ENCODE peak calls at places on chromosome 7, in ten cellular contexts. Y, G, T, I, U, B, H, Q, F and V are unnamed samples.
A peak's percentile ranks its signal among the peaks of the same experiment; 100 is the strongest.

GRCh38 chr7:124667312-124667711 is 98.3 kb downstream of the GPR37 start:
- DNase-seq in I (no peak), G (no peak), B (no peak), U (no peak), Q (peak; percentile 52), T (no peak), Y (no peak), F (no peak), H (no peak), V (no peak)

GRCh38 chr7:156174428-156174827 is 362.2 kb upstream of the SHH start:
- DNase-seq in Y (no peak), I (no peak), Q (no peak), H (no peak), T (no peak), F (no peak), G (no peak), U (no peak), B (no peak), V (peak; percentile 49)

GRCh38 chr7:2071133-2071832 is 161.5 kb downstream of the MAD1L1 start:
- DNase-seq in U (no peak), B (no peak), I (no peak), G (no peak), F (no peak), H (no peak), Q (no peak), T (no peak), Y (no peak), V (no peak)

GRCh38 chr7:150969483-150969874 is 8.6 kb downstream of the KCNH2 start:
- DNase-seq in Y (no peak), T (peak; percentile 76), H (no peak), G (no peak), F (no peak), U (no peak), I (no peak), B (no peak), Q (no peak), V (no peak)

GRCh38 chr7:19397917-19398316 is 252.7 kb upstream of the FERD3L start:
- DNase-seq in Y (no peak), Q (peak; percentile 39), F (no peak), G (no peak), U (no peak), H (peak; percentile 32), B (no peak), I (no peak), T (no peak), V (no peak)

GRCh38 chr7:73941836-73942551 is 81.0 kb downstream of the TMEM270 start:
- DNase-seq in G (no peak), B (no peak), U (no peak), Q (peak; percentile 18), I (no peak), Y (no peak), T (no peak), F (no peak), H (no peak), V (no peak)

GRCh38 chr7:157707983-157708720 is 371.3 kb downstream of the DNAJB6 start:
- DNase-seq in U (no peak), F (peak; percentile 45), G (peak; percentile 69), Q (no peak), Y (no peak), T (no peak), H (no peak), B (no peak), I (no peak), V (no peak)

GRCh38 chr7:150481955-150482354 is 31.5 kb downstream of the GIMAP8 start:
- DNase-seq in B (no peak), H (no peak), Y (no peak), U (no peak), G (no peak), I (no peak), T (no peak), F (no peak), Q (no peak), V (no peak)

GRCh38 chr7:32047075-32047474 is 23.1 kb downstream of the PDE1C start:
- DNase-seq in Y (no peak), Q (no peak), G (no peak), B (no peak), U (no peak), F (no peak), H (peak; percentile 38), T (no peak), I (no peak), V (no peak)

GRCh38 chr7:108425876-108426275 is 30.4 kb downstream of the NRCAM start:
- DNase-seq in B (no peak), I (no peak), G (no peak), Y (no peak), H (no peak), U (no peak), F (no peak), Q (no peak), T (no peak), V (no peak)

DNA sequence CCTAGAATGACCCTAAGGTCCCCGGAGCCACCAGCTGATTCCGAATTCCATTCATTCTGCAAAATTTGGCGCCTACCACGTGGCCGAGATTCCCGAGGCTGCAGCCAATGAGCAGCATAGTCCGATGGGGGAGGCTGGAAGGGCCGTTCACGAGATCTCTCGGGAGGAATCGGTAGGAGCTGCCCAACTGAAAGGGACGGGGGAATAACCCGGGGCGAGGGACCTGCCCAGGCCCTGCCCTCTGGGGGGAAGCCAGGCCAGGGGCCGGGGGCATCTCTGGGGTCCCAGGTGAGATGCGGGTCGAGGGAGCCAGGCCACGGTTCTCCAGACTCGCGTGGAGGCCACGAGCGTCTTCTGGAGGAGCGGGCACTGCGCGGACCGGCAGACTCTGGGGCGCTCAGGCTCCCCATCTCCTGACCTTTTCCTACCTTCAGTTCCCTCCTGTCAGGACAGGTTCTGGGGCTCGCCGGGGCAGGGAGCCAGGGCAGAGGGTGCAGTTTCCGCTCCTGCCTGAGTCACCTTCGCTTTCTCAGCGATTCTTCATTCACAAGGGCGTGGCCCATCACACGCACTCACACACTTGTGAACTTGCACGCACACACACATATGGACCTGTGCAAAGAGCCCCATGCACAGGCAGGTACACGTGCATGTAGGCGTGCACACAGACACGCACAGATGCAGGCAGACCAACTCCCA is 173.4 kb downstream of the RNF216 start:
- DNase-seq in F (no peak), I (no peak), Q (no peak), G (no peak), H (no peak), B (no peak), T (no peak), Y (no peak), U (no peak), V (no peak)
- TF ChIP-seq POLR2A in F (no peak), I (no peak), Q (no peak), G (no peak), H (peak; percentile 71), B (no peak), T (no peak), Y (no peak), U (no peak), V (no peak)

DNA sequence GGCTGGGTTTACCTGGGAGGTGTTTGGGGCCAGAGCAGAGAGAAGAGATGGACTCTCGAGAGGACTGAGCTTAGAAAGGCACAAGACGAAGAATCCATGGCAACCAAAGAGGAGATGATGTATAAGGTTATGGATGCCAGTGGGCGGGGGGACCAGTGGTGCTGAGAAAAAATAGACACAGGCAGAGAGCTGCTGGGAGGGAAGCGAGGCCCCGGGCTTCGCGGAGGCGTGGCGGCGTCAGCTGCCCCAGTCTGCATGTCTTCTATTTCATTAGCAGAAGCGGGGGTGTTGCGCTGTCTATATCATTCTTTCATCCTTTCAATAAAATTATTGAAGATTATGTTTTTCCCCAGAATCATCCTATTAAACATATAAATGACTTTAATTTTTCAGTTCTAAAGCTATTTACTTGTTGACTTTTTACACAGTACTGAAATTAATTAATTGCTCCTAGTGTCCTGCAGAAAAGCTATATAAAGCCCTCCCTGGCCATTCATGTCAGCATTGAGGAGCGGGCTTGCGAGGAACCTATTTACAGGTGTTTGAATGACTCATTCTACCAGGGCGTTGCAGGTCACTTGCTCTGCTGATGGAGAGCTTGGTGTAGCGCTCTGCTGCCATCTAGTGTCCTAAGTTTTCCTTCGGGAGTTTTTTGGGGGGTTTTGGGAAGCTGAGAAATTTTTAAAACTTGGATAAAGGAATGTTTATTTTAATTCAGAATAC is 42.9 kb upstream of the BHLHA15 start:
- DNase-seq in B (peak; percentile 77), H (peak; percentile 16), Q (peak; percentile 66), F (no peak), T (peak; percentile 81), I (peak; percentile 67), Y (peak; percentile 84), U (peak; percentile 49), G (no peak), V (no peak)
- TF ChIP-seq CTCF in B (peak; percentile 80), H (peak; percentile 64), Q (peak; percentile 87), F (peak; percentile 83), T (peak; percentile 78), I (peak; percentile 84), Y (peak; percentile 87), U (peak; percentile 55), G (peak; percentile 70), V (peak; percentile 84)

GRCh38 chr7:149195180-149196150 is at the start of gene ZNF282:
- DNase-seq in Q (peak; percentile 89), Y (peak; percentile 95), H (peak; percentile 31), F (peak; percentile 94), B (peak; percentile 87), G (peak; percentile 94), I (peak; percentile 67), U (peak; percentile 83), T (peak; percentile 90), V (peak; percentile 93)
- TF ChIP-seq POLR2A in Q (peak; percentile 79), Y (peak; percentile 80), H (peak; percentile 88), F (peak; percentile 18), B (peak; percentile 41), G (no peak), I (peak; percentile 67), U (no peak), T (no peak), V (peak; percentile 66)

GRCh38 chr7:138776156-138776833 is 21.5 kb upstream of the TMEM213 start:
- DNase-seq in Y (no peak), B (no peak), Q (no peak), I (no peak), T (no peak), U (no peak), F (no peak), H (no peak), G (peak; percentile 18), V (no peak)

GRCh38 chr7:138773176-138773575 is 24.6 kb upstream of the TMEM213 start:
- DNase-seq in B (no peak), H (no peak), I (no peak), F (no peak), G (peak; percentile 50), T (no peak), U (no peak), Q (no peak), Y (no peak), V (no peak)

GRCh38 chr7:138768251-138768650 is 29.5 kb upstream of the TMEM213 start:
- DNase-seq in F (no peak), Y (no peak), Q (no peak), B (no peak), T (no peak), I (no peak), H (no peak), U (no peak), G (no peak), V (no peak)

GRCh38 chr7:138770904-138771303 is 26.9 kb upstream of the TMEM213 start:
- DNase-seq in B (no peak), Q (no peak), F (no peak), U (no peak), G (peak; percentile 23), I (no peak), Y (no peak), T (no peak), H (no peak), V (no peak)

DNA sequence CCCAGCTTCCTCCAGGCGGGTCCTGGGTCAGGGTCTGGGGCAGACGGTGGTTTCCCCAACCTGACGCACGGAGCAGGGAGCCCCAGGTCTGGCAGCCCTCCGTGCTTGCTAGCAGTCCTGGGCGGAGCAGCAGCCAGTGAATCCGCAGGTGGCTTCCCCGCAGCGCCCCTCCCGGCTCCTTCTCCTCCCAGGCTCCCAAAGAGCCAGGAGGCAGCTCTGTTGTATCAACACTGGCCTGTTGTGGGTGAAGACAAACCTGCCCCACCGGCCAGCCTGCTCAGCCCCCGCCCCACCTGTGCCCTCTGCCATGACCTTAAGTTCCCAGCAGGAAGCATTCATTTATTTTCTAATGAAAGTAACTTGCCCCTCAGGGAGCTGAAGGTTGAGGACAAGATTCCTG is 24.0 kb upstream of the TMEM213 start:
- DNase-seq in H (no peak), U (no peak), F (no peak), B (no peak), G (peak; percentile 76), T (no peak), I (no peak), Q (no peak), Y (no peak), V (no peak)
- TF ChIP-seq CTCF in H (no peak), U (no peak), F (no peak), B (no peak), G (no peak), T (no peak), I (no peak), Q (no peak), Y (no peak), V (no peak)